ENCODE peak calls at places on chromosomes 12 and 14, in five cellular contexts. One of them, this sample, is unnamed.
A peak's percentile ranks its signal among the peaks of the same experiment; 100 is the strongest.

GRCh38 chr14:95500772-95501401 is 15.6 kb downstream of the SYNE3 start:
- DNase-seq in RWPE1: no peak
- DNase-seq in astrocyte of the spinal cord: peak; percentile 86
- DNase-seq in tibial artery: peak; percentile 82
- DNase-seq in NCI-H1105: no peak
- DNase-seq in this sample: no peak

GRCh38 chr12:116561181-116561821 is 2.1 kb downstream of the MAP1LC3B2 start:
- DNase-seq in tibial artery: no peak
- DNase-seq in astrocyte of the spinal cord: no peak
- DNase-seq in NCI-H1105: no peak
- DNase-seq in RWPE1: no peak
- DNase-seq in this sample: no peak

GRCh38 chr14:95106966-95107365 is 50.4 kb downstream of the DICER1 start:
- DNase-seq in RWPE1: no peak
- DNase-seq in NCI-H1105: no peak
- DNase-seq in tibial artery: no peak
- DNase-seq in astrocyte of the spinal cord: no peak
- DNase-seq in this sample: no peak

GRCh38 chr14:102984336-102985102 is 62.1 kb downstream of the AMN start:
- DNase-seq in astrocyte of the spinal cord: no peak
- DNase-seq in NCI-H1105: no peak
- DNase-seq in RWPE1: no peak
- DNase-seq in tibial artery: peak; percentile 44
- DNase-seq in this sample: no peak

GRCh38 chr12:103908877-103909276 is 21.3 kb upstream of the HSP90B1 start:
- DNase-seq in RWPE1: no peak
- DNase-seq in NCI-H1105: no peak
- DNase-seq in astrocyte of the spinal cord: no peak
- DNase-seq in tibial artery: no peak
- DNase-seq in this sample: no peak

GRCh38 chr12:11105546-11105945 is 13.4 kb upstream of the TAS2R43 start:
- DNase-seq in RWPE1: no peak
- DNase-seq in tibial artery: no peak
- DNase-seq in astrocyte of the spinal cord: no peak
- DNase-seq in NCI-H1105: no peak
- DNase-seq in this sample: no peak

GRCh38 chr14:22370084-22370847 is 218.8 kb downstream of the DAD1 start:
- DNase-seq in RWPE1: peak; percentile 66
- DNase-seq in NCI-H1105: no peak
- DNase-seq in astrocyte of the spinal cord: peak; percentile 48
- DNase-seq in tibial artery: peak; percentile 90
- DNase-seq in this sample: no peak

GRCh38 chr12:89880695-89881350 is 172.2 kb upstream of the ATP2B1 start:
- DNase-seq in NCI-H1105: no peak
- DNase-seq in RWPE1: no peak
- DNase-seq in astrocyte of the spinal cord: no peak
- DNase-seq in tibial artery: no peak
- DNase-seq in this sample: peak; percentile 25

GRCh38 chr12:13376627-13377373 is 180.3 kb downstream of the EMP1 start:
- DNase-seq in RWPE1: no peak
- DNase-seq in NCI-H1105: no peak
- DNase-seq in astrocyte of the spinal cord: peak; percentile 5
- DNase-seq in tibial artery: no peak
- DNase-seq in this sample: no peak

GRCh38 chr12:114794049-114794558 is 110.1 kb upstream of the TBX3 start:
- DNase-seq in NCI-H1105: no peak
- DNase-seq in astrocyte of the spinal cord: no peak
- DNase-seq in tibial artery: no peak
- DNase-seq in RWPE1: no peak
- DNase-seq in this sample: no peak

GRCh38 chr12:66144796-66145754 is 14.5 kb upstream of the LLPH start:
- DNase-seq in RWPE1: peak; percentile 49
- DNase-seq in astrocyte of the spinal cord: peak; percentile 67
- DNase-seq in tibial artery: no peak
- DNase-seq in NCI-H1105: peak; percentile 52
- DNase-seq in this sample: no peak

GRCh38 chr12:26088999-26089398 is 35.8 kb downstream of the BHLHE41 start:
- DNase-seq in NCI-H1105: no peak
- DNase-seq in RWPE1: no peak
- DNase-seq in astrocyte of the spinal cord: no peak
- DNase-seq in tibial artery: no peak
- DNase-seq in this sample: no peak

GRCh38 chr12:52496054-52496453 is 3.0 kb upstream of the KRT6A start:
- DNase-seq in astrocyte of the spinal cord: no peak
- DNase-seq in NCI-H1105: peak; percentile 48
- DNase-seq in tibial artery: no peak
- DNase-seq in RWPE1: no peak
- DNase-seq in this sample: no peak

GRCh38 chr14:47674148-47674545 is 1.3 kb downstream of the MDGA2 start:
- DNase-seq in NCI-H1105: peak; percentile 27
- DNase-seq in astrocyte of the spinal cord: peak; percentile 10
- DNase-seq in RWPE1: no peak
- DNase-seq in tibial artery: no peak
- DNase-seq in this sample: no peak

GRCh38 chr12:93766802-93767523 is 89.8 kb downstream of the CRADD start:
- DNase-seq in NCI-H1105: no peak
- DNase-seq in tibial artery: no peak
- DNase-seq in astrocyte of the spinal cord: peak; percentile 78
- DNase-seq in RWPE1: peak; percentile 55
- DNase-seq in this sample: no peak

GRCh38 chr14:49598479-49599301 is at the start of gene LRR1:
- DNase-seq in RWPE1: peak; percentile 67
- DNase-seq in NCI-H1105: peak; percentile 83
- DNase-seq in tibial artery: peak; percentile 91
- DNase-seq in astrocyte of the spinal cord: peak; percentile 88
- DNase-seq in this sample: peak; percentile 86

GRCh38 chr14:73713804-73714655 is at the start of gene PNMA1:
- DNase-seq in NCI-H1105: peak; percentile 94
- DNase-seq in tibial artery: peak; percentile 95
- DNase-seq in astrocyte of the spinal cord: peak; percentile 78
- DNase-seq in RWPE1: peak; percentile 92
- DNase-seq in this sample: peak; percentile 77

GRCh38 chr12:24979971-24980730 is 31.2 kb upstream of the BCAT1 start:
- DNase-seq in tibial artery: no peak
- DNase-seq in NCI-H1105: no peak
- DNase-seq in RWPE1: no peak
- DNase-seq in astrocyte of the spinal cord: no peak
- DNase-seq in this sample: no peak

GRCh38 chr14:54790092-54790491 is 112.5 kb downstream of the GCH1 start:
- DNase-seq in tibial artery: no peak
- DNase-seq in RWPE1: no peak
- DNase-seq in NCI-H1105: no peak
- DNase-seq in astrocyte of the spinal cord: no peak
- DNase-seq in this sample: no peak

GRCh38 chr14:49366416-49366815 is 219.8 kb downstream of the RPS29 start:
- DNase-seq in astrocyte of the spinal cord: no peak
- DNase-seq in tibial artery: no peak
- DNase-seq in NCI-H1105: no peak
- DNase-seq in RWPE1: no peak
- DNase-seq in this sample: no peak

GRCh38 chr14:61930101-61930857 is 168.1 kb downstream of the SNAPC1 start:
- DNase-seq in RWPE1: no peak
- DNase-seq in tibial artery: no peak
- DNase-seq in NCI-H1105: no peak
- DNase-seq in astrocyte of the spinal cord: no peak
- DNase-seq in this sample: no peak

GRCh38 chr12:64273527-64274403 is 51.7 kb upstream of the KICS2 start:
- DNase-seq in RWPE1: no peak
- DNase-seq in tibial artery: no peak
- DNase-seq in NCI-H1105: no peak
- DNase-seq in astrocyte of the spinal cord: no peak
- DNase-seq in this sample: no peak

GRCh38 chr12:68733661-68734071 is 12.3 kb upstream of the SLC35E3 start:
- DNase-seq in astrocyte of the spinal cord: peak; percentile 48
- DNase-seq in RWPE1: no peak
- DNase-seq in NCI-H1105: no peak
- DNase-seq in tibial artery: no peak
- DNase-seq in this sample: no peak

GRCh38 chr14:69132513-69133181 is 20.3 kb downstream of the DCAF5 start:
- DNase-seq in astrocyte of the spinal cord: peak; percentile 55
- DNase-seq in NCI-H1105: peak; percentile 69
- DNase-seq in RWPE1: no peak
- DNase-seq in tibial artery: no peak
- DNase-seq in this sample: no peak

GRCh38 chr12:96902076-96902475 is 5.0 kb upstream of the NEDD1 start:
- DNase-seq in tibial artery: no peak
- DNase-seq in RWPE1: no peak
- DNase-seq in NCI-H1105: no peak
- DNase-seq in astrocyte of the spinal cord: no peak
- DNase-seq in this sample: no peak

GRCh38 chr14:72619071-72619710 is 274.7 kb downstream of the DPF3 start:
- DNase-seq in astrocyte of the spinal cord: no peak
- DNase-seq in NCI-H1105: no peak
- DNase-seq in tibial artery: no peak
- DNase-seq in RWPE1: no peak
- DNase-seq in this sample: no peak

GRCh38 chr12:90481748-90482147 is 473.2 kb downstream of the CCER1 start:
- DNase-seq in astrocyte of the spinal cord: no peak
- DNase-seq in tibial artery: no peak
- DNase-seq in RWPE1: no peak
- DNase-seq in NCI-H1105: no peak
- DNase-seq in this sample: no peak

This sample was measured in central memory CD8-positive, alpha-beta T cell.